ENCODE peak calls at places on chromosomes 12 and 14, in seven cellular contexts. One of them, this sample, is unnamed.

GRCh38 chr14:102363182-102363952 is 626 bp downstream of the TECPR2 start:
- DNase-seq in stimulated activated CD4-positive, alpha-beta T cell treated with anti-CD3 and anti-CD28 coated beads, Interleukin-4, amount 100 ng/mL, for 4 hours: no peak
- DNase-seq in HCEC 1CT: peak
- DNase-seq in KG1: no peak
- DNase-seq in NCI-H446: no peak
- DNase-seq in NCI-H1105: peak
- DNase-seq in Jurkat, Clone E6-1: no peak
- DNase-seq in this sample: peak

GRCh38 chr14:31992051-31992450 is 85.1 kb upstream of the ARHGAP5 start:
- DNase-seq in stimulated activated CD4-positive, alpha-beta T cell treated with anti-CD3 and anti-CD28 coated beads, Interleukin-4, amount 100 ng/mL, for 4 hours: no peak
- DNase-seq in NCI-H1105: no peak
- DNase-seq in Jurkat, Clone E6-1: no peak
- DNase-seq in KG1: no peak
- DNase-seq in HCEC 1CT: peak
- DNase-seq in NCI-H446: no peak
- DNase-seq in this sample: no peak

GRCh38 chr14:90443161-90444076 is 46.6 kb downstream of the CALM1 start:
- DNase-seq in Jurkat, Clone E6-1: no peak
- DNase-seq in NCI-H446: no peak
- DNase-seq in NCI-H1105: no peak
- DNase-seq in KG1: peak
- DNase-seq in stimulated activated CD4-positive, alpha-beta T cell treated with anti-CD3 and anti-CD28 coated beads, Interleukin-4, amount 100 ng/mL, for 4 hours: no peak
- DNase-seq in HCEC 1CT: no peak
- DNase-seq in this sample: peak

GRCh38 chr12:106079148-106079738 is 59.5 kb downstream of the NUAK1 start:
- DNase-seq in NCI-H446: no peak
- DNase-seq in KG1: no peak
- DNase-seq in HCEC 1CT: no peak
- DNase-seq in Jurkat, Clone E6-1: no peak
- DNase-seq in NCI-H1105: no peak
- DNase-seq in stimulated activated CD4-positive, alpha-beta T cell treated with anti-CD3 and anti-CD28 coated beads, Interleukin-4, amount 100 ng/mL, for 4 hours: no peak
- DNase-seq in this sample: no peak

GRCh38 chr14:85528080-85528881 is 1.7 kb upstream of the FLRT2 start:
- DNase-seq in NCI-H1105: no peak
- DNase-seq in HCEC 1CT: peak
- DNase-seq in stimulated activated CD4-positive, alpha-beta T cell treated with anti-CD3 and anti-CD28 coated beads, Interleukin-4, amount 100 ng/mL, for 4 hours: no peak
- DNase-seq in Jurkat, Clone E6-1: no peak
- DNase-seq in KG1: no peak
- DNase-seq in NCI-H446: no peak
- DNase-seq in this sample: no peak

GRCh38 chr14:75283162-75283883 is 4.7 kb downstream of the FOS start:
- DNase-seq in stimulated activated CD4-positive, alpha-beta T cell treated with anti-CD3 and anti-CD28 coated beads, Interleukin-4, amount 100 ng/mL, for 4 hours: no peak
- DNase-seq in NCI-H446: no peak
- DNase-seq in KG1: no peak
- DNase-seq in Jurkat, Clone E6-1: no peak
- DNase-seq in NCI-H1105: no peak
- DNase-seq in HCEC 1CT: no peak
- DNase-seq in this sample: peak

GRCh38 chr12:5909560-5909959 is 35.5 kb downstream of the ANO2 start:
- DNase-seq in KG1: no peak
- DNase-seq in NCI-H446: no peak
- DNase-seq in HCEC 1CT: no peak
- DNase-seq in Jurkat, Clone E6-1: no peak
- DNase-seq in stimulated activated CD4-positive, alpha-beta T cell treated with anti-CD3 and anti-CD28 coated beads, Interleukin-4, amount 100 ng/mL, for 4 hours: no peak
- DNase-seq in NCI-H1105: no peak
- DNase-seq in this sample: peak

GRCh38 chr14:59576332-59577294 is at the start of gene CCDC175:
- DNase-seq in NCI-H446: peak
- DNase-seq in HCEC 1CT: peak
- DNase-seq in KG1: peak
- DNase-seq in stimulated activated CD4-positive, alpha-beta T cell treated with anti-CD3 and anti-CD28 coated beads, Interleukin-4, amount 100 ng/mL, for 4 hours: peak
- DNase-seq in Jurkat, Clone E6-1: peak
- DNase-seq in NCI-H1105: peak
- DNase-seq in this sample: peak

GRCh38 chr14:59303216-59303615 is 114.7 kb downstream of the DAAM1 start:
- DNase-seq in Jurkat, Clone E6-1: no peak
- DNase-seq in HCEC 1CT: no peak
- DNase-seq in KG1: no peak
- DNase-seq in NCI-H446: no peak
- DNase-seq in stimulated activated CD4-positive, alpha-beta T cell treated with anti-CD3 and anti-CD28 coated beads, Interleukin-4, amount 100 ng/mL, for 4 hours: no peak
- DNase-seq in NCI-H1105: no peak
- DNase-seq in this sample: no peak

GRCh38 chr14:30419037-30419436 is 139.9 kb upstream of the G2E3 start:
- DNase-seq in KG1: no peak
- DNase-seq in stimulated activated CD4-positive, alpha-beta T cell treated with anti-CD3 and anti-CD28 coated beads, Interleukin-4, amount 100 ng/mL, for 4 hours: no peak
- DNase-seq in HCEC 1CT: no peak
- DNase-seq in Jurkat, Clone E6-1: no peak
- DNase-seq in NCI-H446: no peak
- DNase-seq in NCI-H1105: no peak
- DNase-seq in this sample: no peak

GRCh38 chr12:74538491-74539258 is 1.0 kb downstream of the ATXN7L3B start:
- DNase-seq in KG1: peak
- DNase-seq in Jurkat, Clone E6-1: peak
- DNase-seq in NCI-H1105: peak
- DNase-seq in stimulated activated CD4-positive, alpha-beta T cell treated with anti-CD3 and anti-CD28 coated beads, Interleukin-4, amount 100 ng/mL, for 4 hours: peak
- DNase-seq in NCI-H446: no peak
- DNase-seq in HCEC 1CT: no peak
- DNase-seq in this sample: no peak

GRCh38 chr12:104201238-104202001 is 14.2 kb upstream of the TXNRD1 start:
- DNase-seq in KG1: peak
- DNase-seq in HCEC 1CT: peak
- DNase-seq in stimulated activated CD4-positive, alpha-beta T cell treated with anti-CD3 and anti-CD28 coated beads, Interleukin-4, amount 100 ng/mL, for 4 hours: peak
- DNase-seq in NCI-H446: peak
- DNase-seq in NCI-H1105: peak
- DNase-seq in Jurkat, Clone E6-1: peak
- DNase-seq in this sample: no peak

GRCh38 chr12:106123551-106123991 is 15.2 kb downstream of the NUAK1 start:
- DNase-seq in HCEC 1CT: no peak
- DNase-seq in KG1: no peak
- DNase-seq in Jurkat, Clone E6-1: no peak
- DNase-seq in stimulated activated CD4-positive, alpha-beta T cell treated with anti-CD3 and anti-CD28 coated beads, Interleukin-4, amount 100 ng/mL, for 4 hours: no peak
- DNase-seq in NCI-H1105: no peak
- DNase-seq in NCI-H446: no peak
- DNase-seq in this sample: no peak

This sample was measured in posterior vena cava.